ENCODE peak calls at places on chromosomes 11 and 22, in five cellular contexts. G is iPS DF 6.9, N is IMR-90, K is left ventricle myocardium inferior, T is tibial nerve. Z is an unnamed sample. For H3K4me1 and H3K36me3, the result is how much of the 10 kb centered on the place peaks cover.

GRCh38 chr22:32539631-32540449 is 65.2 kb downstream of the FBXO7 start:
- DNase-seq in T (no peak), K (no peak), G (no peak), N (no peak), Z (peak)

GRCh38 chr11:70152244-70152643 is 50.9 kb upstream of the FADD start:
- DNase-seq in G (no peak), T (no peak), K (no peak), N (no peak), Z (no peak)

GRCh38 chr11:1049431-1049891 is 12.9 kb upstream of the MUC6 start:
- DNase-seq in N (no peak), T (no peak), K (no peak), G (no peak), Z (no peak)

GRCh38 chr22:37904572-37905533 is 1.2 kb upstream of the MICALL1 start:
- DNase-seq in K (peak), T (no peak), G (no peak), N (peak), Z (peak)

GRCh38 chr22:31089101-31090100 is 8.3 kb downstream of the SMTN start:
- DNase-seq in K (no peak), T (no peak), G (no peak), N (no peak), Z (peak)

GRCh38 chr22:18152519-18152918 is 2.5 kb downstream of the USP18 start:
- DNase-seq in T (no peak), K (no peak), N (no peak), G (no peak), Z (peak)

GRCh38 chr11:115672999-115673411 is 168.8 kb upstream of the CADM1 start:
- DNase-seq in G (no peak), K (peak), T (no peak), N (peak), Z (no peak)

GRCh38 chr11:17718510-17718962 is 835 bp upstream of the MYOD1 start:
- DNase-seq in K (no peak), N (no peak), T (no peak), G (no peak), Z (no peak)

GRCh38 chr11:68448604-68449011 is 11.9 kb upstream of the PPP6R3 start:
- DNase-seq in G (no peak), T (no peak), K (no peak), N (no peak), Z (no peak)

GRCh38 chr11:27255447-27255828 is 107.6 kb downstream of the CCDC34 start:
- DNase-seq in G (no peak), K (no peak), N (peak), T (no peak), Z (no peak)

GRCh38 chr11:88146106-88146505 is 29.1 kb downstream of the RAB38 start:
- DNase-seq in T (no peak), G (no peak), N (no peak), K (no peak), Z (no peak)

GRCh38 chr22:41762980-41763779 is 37.3 kb upstream of the CCDC134 start:
- DNase-seq in K (no peak), T (no peak), N (no peak), G (peak), Z (no peak)

DNA sequence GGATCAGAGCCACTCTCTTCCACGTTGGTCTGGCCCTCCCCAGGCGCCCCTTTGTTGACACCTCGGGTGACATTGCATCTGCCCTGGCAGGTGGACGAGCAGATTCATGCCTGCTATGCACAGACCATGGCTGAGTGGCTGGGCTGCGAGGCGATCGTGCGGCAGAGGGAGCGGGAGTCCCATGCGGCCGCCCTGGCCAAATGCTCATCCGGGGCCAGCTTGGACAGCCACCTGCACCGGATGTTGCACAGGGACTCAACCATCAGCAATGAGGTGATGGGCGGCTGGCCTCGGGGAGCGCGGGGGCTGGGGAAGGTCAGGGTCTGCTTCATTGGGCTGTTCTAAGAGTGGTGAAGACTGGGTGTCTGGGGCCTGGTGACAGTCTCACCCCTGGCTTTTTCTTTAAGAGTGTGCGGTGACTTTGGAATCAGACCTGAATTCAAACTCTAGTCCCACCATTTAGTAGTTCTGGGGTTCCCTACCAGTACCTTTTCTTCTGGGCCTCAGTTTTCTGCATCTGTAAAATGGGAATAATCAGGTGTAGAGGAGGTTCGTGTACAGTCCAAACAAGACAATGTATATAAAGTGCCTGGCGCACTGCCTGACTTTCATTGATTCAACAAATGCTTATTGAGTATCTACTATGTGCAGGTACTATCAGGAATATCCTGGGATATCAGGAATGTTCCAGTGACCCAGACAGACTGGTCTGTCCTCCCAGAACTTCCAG is 53.0 kb downstream of the LHFPL7 start:
- DNase-seq in K (no peak), G (no peak), T (no peak), N (no peak), Z (no peak)
- H3K27ac ChIP-seq in K (peak), G (no peak), T (peak), N (no peak), Z (peak)

GRCh38 chr22:20422271-20422958 is 15.2 kb downstream of the SCARF2 start:
- DNase-seq in N (peak), T (no peak), G (no peak), K (no peak), Z (no peak)

GRCh38 chr22:20420157-20420842 is 17.3 kb downstream of the SCARF2 start:
- DNase-seq in T (no peak), K (no peak), N (no peak), G (no peak), Z (no peak)

GRCh38 chr22:20419664-20419951 is 18.0 kb downstream of the SCARF2 start:
- DNase-seq in T (no peak), K (no peak), G (no peak), N (no peak), Z (no peak)

GRCh38 chr22:20422965-20423635 is 14.5 kb downstream of the SCARF2 start:
- DNase-seq in K (peak), N (no peak), T (no peak), G (no peak), Z (no peak)

GRCh38 chr22:20421507-20421874 is 16.1 kb downstream of the SCARF2 start:
- DNase-seq in G (no peak), K (no peak), N (no peak), T (no peak), Z (no peak)
- H3K4me1 ChIP-seq in G (under half), K (under half), N (under half), T (under half), Z (under half)

DNA sequence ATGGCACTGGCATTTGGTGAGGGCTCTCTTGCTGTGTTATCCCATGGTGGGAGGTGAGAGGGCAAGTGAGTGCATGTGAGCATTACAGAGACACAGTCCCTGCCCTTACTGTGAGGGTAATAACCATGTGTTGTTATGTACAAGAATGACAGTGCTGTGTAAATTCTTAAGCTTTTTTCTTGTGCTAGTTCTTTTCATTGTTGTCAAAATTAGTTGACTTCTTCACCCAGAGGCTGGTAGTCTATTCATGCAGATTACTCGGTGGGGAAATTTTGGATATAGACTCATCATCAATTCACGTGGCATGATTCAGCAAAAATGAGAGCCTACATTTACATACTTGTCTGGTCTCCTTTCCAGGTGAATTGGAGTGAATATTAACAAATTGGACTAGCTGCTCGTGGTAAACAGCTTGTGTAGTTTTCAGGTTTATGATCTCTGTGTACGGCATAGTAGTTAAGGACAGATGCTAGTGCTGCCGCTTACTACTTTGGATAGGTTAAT is 49.3 kb downstream of the ATXN10 start:
- DNase-seq in G (no peak), T (no peak), K (no peak), N (no peak), Z (no peak)
- H3K36me3 ChIP-seq in G (under half), T (under half), K (under half), N (under half), Z (under half)

DNA sequence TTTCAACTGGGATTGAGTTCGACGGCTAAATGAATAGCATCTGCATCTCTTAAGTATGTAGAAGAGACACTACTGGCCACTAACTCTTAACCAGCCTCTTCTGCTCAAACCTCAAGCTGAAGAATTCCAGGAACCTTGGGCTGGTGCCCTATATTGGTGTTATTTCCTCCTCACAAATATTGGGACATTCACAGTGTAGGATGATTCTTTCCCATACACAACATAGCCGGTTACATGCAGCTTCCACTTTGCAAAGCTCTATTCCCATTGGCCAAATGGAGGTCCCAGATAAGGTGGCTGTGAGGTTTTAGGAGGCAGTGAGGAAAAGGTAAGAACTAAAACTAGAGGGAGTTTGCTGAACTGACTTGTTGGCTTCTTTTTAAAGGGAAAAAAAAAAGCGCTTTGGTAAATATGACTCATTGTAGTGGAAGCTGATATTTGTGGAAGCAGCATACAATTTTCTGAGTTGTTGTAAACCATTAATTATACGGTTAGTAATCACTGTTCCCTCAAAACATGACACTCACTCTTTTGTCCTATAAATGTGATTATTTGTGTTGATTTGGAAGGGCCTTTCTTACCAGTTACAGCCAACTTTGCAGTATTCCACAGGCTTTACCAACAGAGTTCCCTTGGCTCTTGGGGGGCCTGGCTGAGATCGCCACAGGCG is 17.6 kb downstream of the C22orf31 start:
- DNase-seq in G (no peak), N (peak), K (no peak), T (no peak), Z (no peak)
- H3K27ac ChIP-seq in G (no peak), N (peak), K (no peak), T (peak), Z (peak)

GRCh38 chr22:29780781-29781676 is 13.9 kb downstream of the UQCR10 start:
- DNase-seq in G (no peak), K (no peak), T (no peak), N (peak), Z (no peak)
- H3K4me1 ChIP-seq in G (under half), K (under half), T (under half), N (under half), Z (under half)